ENCODE peak calls at places on chromosomes 16 and 17, in four cellular contexts. O is activated CD4-positive, alpha-beta T cell treated with anti-CD3 and anti-CD28 coated beads, Interleukin-2, amount 10 ng/mL, durations not matched to agents 7 days and 5 days; J is stimulated activated CD4-positive, alpha-beta T cell treated with anti-CD3 and anti-CD28 coated beads, TNF-alpha, amount 100 ng/mL, for 48 hours; Y is AG09319. H is an unnamed sample.

GRCh38 chr16:47622666-47623176 is 161.6 kb downstream of the PHKB start:
- DNase-seq in O (no peak), J (no peak), Y (no peak), H (no peak)

GRCh38 chr17:82875418-82875856 is 35.6 kb upstream of the ZNF750 start:
- DNase-seq in O (no peak), J (no peak), Y (no peak), H (no peak)

GRCh38 chr17:72175787-72176515 is 55.1 kb downstream of the SOX9 start:
- DNase-seq in O (no peak), J (no peak), Y (no peak), H (no peak)

GRCh38 chr17:21036361-21036881 is 6.4 kb downstream of the USP22 start:
- DNase-seq in O (no peak), J (no peak), Y (no peak), H (no peak)

GRCh38 chr17:81329279-81329926 is 34.3 kb upstream of the SLC38A10 start:
- DNase-seq in O (no peak), J (no peak), Y (peak), H (peak)

GRCh38 chr17:77602062-77602746 is 356.3 kb upstream of the TNRC6C start:
- DNase-seq in O (no peak), J (no peak), Y (no peak), H (peak)

GRCh38 chr17:81334987-81335386 is 39.9 kb upstream of the SLC38A10 start:
- DNase-seq in O (no peak), J (no peak), Y (no peak), H (no peak)

GRCh38 chr16:66335704-66336329 is 30.7 kb upstream of the CDH5 start:
- DNase-seq in O (no peak), J (no peak), Y (peak), H (no peak)

GRCh38 chr16:68452176-68452575 is 3.9 kb upstream of the SMPD3 start:
- DNase-seq in O (no peak), J (no peak), Y (no peak), H (no peak)

GRCh38 chr17:45277992-45278391 is 16.1 kb upstream of the SPATA32 start:
- DNase-seq in O (no peak), J (no peak), Y (no peak), H (no peak)

GRCh38 chr16:84042879-84043485 is 387 bp upstream of the SLC38A8 start:
- DNase-seq in O (no peak), J (no peak), Y (no peak), H (no peak)

GRCh38 chr16:84117482-84117843 is 721 bp upstream of the MBTPS1 start:
- DNase-seq in O (peak), J (peak), Y (no peak), H (no peak)

GRCh38 chr16:73448970-73449369 is 401.0 kb upstream of the ZFHX3 start:
- DNase-seq in O (no peak), J (no peak), Y (no peak), H (no peak)

GRCh38 chr16:78609542-78610253 is 510.2 kb downstream of the WWOX start:
- DNase-seq in O (no peak), J (no peak), Y (no peak), H (no peak)

GRCh38 chr17:80750263-80750662 is 205.6 kb downstream of the RPTOR start:
- DNase-seq in O (no peak), J (no peak), Y (no peak), H (no peak)

GRCh38 chr17:37826497-37827115 is 81.7 kb upstream of the HNF1B start:
- DNase-seq in O (no peak), J (no peak), Y (no peak), H (no peak)

GRCh38 chr17:61862105-61862574 is 1.2 kb downstream of the BRIP1 start:
- DNase-seq in O (no peak), J (no peak), Y (no peak), H (no peak)